ENCODE peak calls at places on chromosomes 3 and 15, in eight cellular contexts. One of them, this sample, is unnamed.

GRCh38 chr3:69422751-69423150 is 36.9 kb upstream of the FRMD4B start:
- DNase-seq in choroid plexus epithelial cell: peak
- DNase-seq in endothelial cell: no peak
- DNase-seq in uterus: no peak
- DNase-seq in progenitor cell of endocrine pancreas: no peak
- DNase-seq in CD8-positive, alpha-beta T cell: no peak
- DNase-seq in GM10248: no peak
- DNase-seq in HFF-Myc: no peak
- DNase-seq in this sample: no peak

GRCh38 chr15:39592500-39592899 is 11.6 kb downstream of the THBS1 start:
- DNase-seq in CD8-positive, alpha-beta T cell: no peak
- DNase-seq in progenitor cell of endocrine pancreas: no peak
- DNase-seq in choroid plexus epithelial cell: no peak
- DNase-seq in HFF-Myc: no peak
- DNase-seq in uterus: no peak
- DNase-seq in endothelial cell: no peak
- DNase-seq in GM10248: no peak
- DNase-seq in this sample: no peak

GRCh38 chr15:70091649-70092461 is 5.9 kb downstream of the TLE3 start:
- DNase-seq in HFF-Myc: no peak
- DNase-seq in uterus: no peak
- DNase-seq in progenitor cell of endocrine pancreas: no peak
- DNase-seq in choroid plexus epithelial cell: peak
- DNase-seq in CD8-positive, alpha-beta T cell: no peak
- DNase-seq in endothelial cell: no peak
- DNase-seq in GM10248: no peak
- DNase-seq in this sample: no peak

GRCh38 chr15:28096720-28097431 is 2.2 kb downstream of the OCA2 start:
- DNase-seq in choroid plexus epithelial cell: no peak
- DNase-seq in CD8-positive, alpha-beta T cell: no peak
- DNase-seq in GM10248: no peak
- DNase-seq in progenitor cell of endocrine pancreas: peak
- DNase-seq in HFF-Myc: no peak
- DNase-seq in uterus: no peak
- DNase-seq in endothelial cell: no peak
- DNase-seq in this sample: no peak

GRCh38 chr3:158313344-158313927 is 203.5 kb downstream of the RSRC1 start:
- DNase-seq in endothelial cell: no peak
- DNase-seq in GM10248: peak
- DNase-seq in uterus: no peak
- DNase-seq in progenitor cell of endocrine pancreas: no peak
- DNase-seq in HFF-Myc: no peak
- DNase-seq in choroid plexus epithelial cell: peak
- DNase-seq in CD8-positive, alpha-beta T cell: no peak
- DNase-seq in this sample: no peak

GRCh38 chr15:65338366-65338765 is 33.9 kb downstream of the RNU5B-1 start:
- DNase-seq in choroid plexus epithelial cell: no peak
- DNase-seq in GM10248: no peak
- DNase-seq in HFF-Myc: no peak
- DNase-seq in endothelial cell: no peak
- DNase-seq in CD8-positive, alpha-beta T cell: no peak
- DNase-seq in uterus: no peak
- DNase-seq in progenitor cell of endocrine pancreas: no peak
- DNase-seq in this sample: no peak

GRCh38 chr3:131361464-131362421 is 19.8 kb upstream of the NUDT16 start:
- DNase-seq in endothelial cell: peak
- DNase-seq in choroid plexus epithelial cell: peak
- DNase-seq in HFF-Myc: no peak
- DNase-seq in progenitor cell of endocrine pancreas: peak
- DNase-seq in uterus: peak
- DNase-seq in GM10248: peak
- DNase-seq in CD8-positive, alpha-beta T cell: no peak
- DNase-seq in this sample: peak

GRCh38 chr3:147408180-147409105 is 722 bp upstream of the ZIC1 start:
- DNase-seq in CD8-positive, alpha-beta T cell: no peak
- DNase-seq in HFF-Myc: no peak
- DNase-seq in uterus: no peak
- DNase-seq in choroid plexus epithelial cell: peak
- DNase-seq in endothelial cell: no peak
- DNase-seq in GM10248: no peak
- DNase-seq in progenitor cell of endocrine pancreas: no peak
- DNase-seq in this sample: no peak

GRCh38 chr3:170703121-170703588 is 117.3 kb upstream of the SLC7A14 start:
- DNase-seq in endothelial cell: no peak
- DNase-seq in GM10248: no peak
- DNase-seq in choroid plexus epithelial cell: peak
- DNase-seq in uterus: no peak
- DNase-seq in progenitor cell of endocrine pancreas: no peak
- DNase-seq in HFF-Myc: peak
- DNase-seq in CD8-positive, alpha-beta T cell: no peak
- DNase-seq in this sample: no peak

GRCh38 chr3:134374791-134375541 is 719 bp upstream of the AMOTL2 start:
- DNase-seq in CD8-positive, alpha-beta T cell: no peak
- DNase-seq in uterus: peak
- DNase-seq in choroid plexus epithelial cell: peak
- DNase-seq in endothelial cell: no peak
- DNase-seq in GM10248: no peak
- DNase-seq in HFF-Myc: no peak
- DNase-seq in progenitor cell of endocrine pancreas: no peak
- DNase-seq in this sample: no peak

GRCh38 chr3:19972056-19972455 is 25.2 kb downstream of the RAB5A start:
- DNase-seq in choroid plexus epithelial cell: peak
- DNase-seq in GM10248: no peak
- DNase-seq in uterus: no peak
- DNase-seq in progenitor cell of endocrine pancreas: no peak
- DNase-seq in HFF-Myc: no peak
- DNase-seq in endothelial cell: no peak
- DNase-seq in CD8-positive, alpha-beta T cell: no peak
- DNase-seq in this sample: no peak

GRCh38 chr3:169563775-169564059 is 99.8 kb downstream of the MECOM start:
- DNase-seq in progenitor cell of endocrine pancreas: no peak
- DNase-seq in endothelial cell: no peak
- DNase-seq in uterus: no peak
- DNase-seq in GM10248: no peak
- DNase-seq in HFF-Myc: no peak
- DNase-seq in choroid plexus epithelial cell: no peak
- DNase-seq in CD8-positive, alpha-beta T cell: no peak
- DNase-seq in this sample: no peak

GRCh38 chr3:134350861-134351311 is 23.4 kb downstream of the AMOTL2 start:
- DNase-seq in progenitor cell of endocrine pancreas: no peak
- DNase-seq in choroid plexus epithelial cell: no peak
- DNase-seq in GM10248: no peak
- DNase-seq in HFF-Myc: no peak
- DNase-seq in uterus: peak
- DNase-seq in endothelial cell: no peak
- DNase-seq in CD8-positive, alpha-beta T cell: no peak
- DNase-seq in this sample: no peak

GRCh38 chr3:179882322-179882721 is 154.4 kb downstream of the PEX5L start:
- DNase-seq in progenitor cell of endocrine pancreas: no peak
- DNase-seq in CD8-positive, alpha-beta T cell: no peak
- DNase-seq in GM10248: peak
- DNase-seq in endothelial cell: no peak
- DNase-seq in uterus: no peak
- DNase-seq in choroid plexus epithelial cell: peak
- DNase-seq in HFF-Myc: no peak
- DNase-seq in this sample: peak

GRCh38 chr3:195453236-195453635 is 10.4 kb upstream of the ACAP2 start:
- DNase-seq in CD8-positive, alpha-beta T cell: no peak
- DNase-seq in uterus: no peak
- DNase-seq in progenitor cell of endocrine pancreas: no peak
- DNase-seq in HFF-Myc: no peak
- DNase-seq in choroid plexus epithelial cell: no peak
- DNase-seq in endothelial cell: no peak
- DNase-seq in GM10248: no peak
- DNase-seq in this sample: no peak

GRCh38 chr15:69574506-69574905 is 121.9 kb downstream of the RPLP1 start:
- DNase-seq in uterus: no peak
- DNase-seq in HFF-Myc: no peak
- DNase-seq in GM10248: no peak
- DNase-seq in choroid plexus epithelial cell: no peak
- DNase-seq in progenitor cell of endocrine pancreas: no peak
- DNase-seq in endothelial cell: no peak
- DNase-seq in CD8-positive, alpha-beta T cell: no peak
- DNase-seq in this sample: no peak

GRCh38 chr3:155325263-155325835 is 31.9 kb upstream of the STRIT1 start:
- DNase-seq in endothelial cell: no peak
- DNase-seq in uterus: no peak
- DNase-seq in choroid plexus epithelial cell: peak
- DNase-seq in GM10248: no peak
- DNase-seq in HFF-Myc: no peak
- DNase-seq in progenitor cell of endocrine pancreas: no peak
- DNase-seq in CD8-positive, alpha-beta T cell: no peak
- DNase-seq in this sample: no peak
- TF ChIP-seq CTCF in endothelial cell: no peak
- TF ChIP-seq CTCF in uterus: no peak
- TF ChIP-seq CTCF in choroid plexus epithelial cell: peak
- TF ChIP-seq CTCF in GM10248: no peak
- TF ChIP-seq CTCF in HFF-Myc: peak
- TF ChIP-seq CTCF in progenitor cell of endocrine pancreas: no peak
- TF ChIP-seq CTCF in CD8-positive, alpha-beta T cell: no peak
- TF ChIP-seq CTCF in this sample: no peak

GRCh38 chr3:10400749-10401495 is 80.0 kb upstream of the SEC13 start:
- DNase-seq in endothelial cell: no peak
- DNase-seq in progenitor cell of endocrine pancreas: no peak
- DNase-seq in CD8-positive, alpha-beta T cell: no peak
- DNase-seq in uterus: no peak
- DNase-seq in GM10248: no peak
- DNase-seq in HFF-Myc: no peak
- DNase-seq in choroid plexus epithelial cell: no peak
- DNase-seq in this sample: no peak

GRCh38 chr3:10398341-10398740 is 77.4 kb upstream of the SEC13 start:
- DNase-seq in progenitor cell of endocrine pancreas: no peak
- DNase-seq in HFF-Myc: no peak
- DNase-seq in choroid plexus epithelial cell: peak
- DNase-seq in CD8-positive, alpha-beta T cell: no peak
- DNase-seq in uterus: no peak
- DNase-seq in endothelial cell: no peak
- DNase-seq in GM10248: no peak
- DNase-seq in this sample: no peak

GRCh38 chr3:10399634-10400033 is 78.7 kb upstream of the SEC13 start:
- DNase-seq in endothelial cell: no peak
- DNase-seq in uterus: no peak
- DNase-seq in progenitor cell of endocrine pancreas: no peak
- DNase-seq in HFF-Myc: no peak
- DNase-seq in choroid plexus epithelial cell: no peak
- DNase-seq in CD8-positive, alpha-beta T cell: no peak
- DNase-seq in GM10248: no peak
- DNase-seq in this sample: no peak

GRCh38 chr3:10401990-10402761 is 81.3 kb upstream of the SEC13 start:
- DNase-seq in choroid plexus epithelial cell: no peak
- DNase-seq in GM10248: no peak
- DNase-seq in progenitor cell of endocrine pancreas: no peak
- DNase-seq in endothelial cell: no peak
- DNase-seq in HFF-Myc: no peak
- DNase-seq in uterus: no peak
- DNase-seq in CD8-positive, alpha-beta T cell: no peak
- DNase-seq in this sample: no peak

DNA sequence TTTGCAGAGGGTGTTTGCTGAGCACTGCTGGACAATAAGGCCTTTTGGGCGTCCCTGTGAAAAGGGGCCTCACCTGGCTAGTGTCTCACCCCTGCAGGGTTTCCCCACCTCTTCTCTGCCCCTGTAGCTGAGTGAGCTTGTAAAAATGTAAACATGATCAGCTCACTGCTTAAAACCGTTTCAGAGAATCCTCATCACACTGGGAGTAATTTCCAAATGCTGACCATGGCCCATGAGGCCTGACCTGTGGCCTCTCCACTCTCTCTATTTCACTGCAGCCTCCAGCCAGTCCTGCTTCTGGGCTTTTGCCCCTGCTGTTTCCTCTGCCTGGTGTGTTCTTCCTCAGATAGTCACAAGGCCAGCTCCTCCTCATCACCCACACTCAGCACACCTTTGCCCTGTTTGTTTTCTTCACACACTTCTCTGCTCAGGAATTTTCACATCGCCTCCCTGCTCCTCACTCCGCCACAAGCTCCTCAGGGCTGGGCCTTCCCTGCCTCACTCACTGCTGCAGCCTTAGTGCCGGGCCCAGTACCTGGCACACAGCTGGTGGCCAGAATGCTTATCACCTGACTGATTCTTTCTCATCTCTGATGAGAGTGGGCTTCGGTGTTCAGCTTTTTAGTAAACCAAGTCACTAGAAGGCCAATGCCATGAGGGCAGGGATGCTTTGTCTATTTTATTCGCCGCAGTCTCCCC is 79.3 kb upstream of the SEC13 start:
- DNase-seq in GM10248: no peak
- DNase-seq in choroid plexus epithelial cell: peak
- DNase-seq in progenitor cell of endocrine pancreas: no peak
- DNase-seq in CD8-positive, alpha-beta T cell: no peak
- DNase-seq in endothelial cell: no peak
- DNase-seq in HFF-Myc: no peak
- DNase-seq in uterus: no peak
- DNase-seq in this sample: no peak
- TF ChIP-seq CTCF in GM10248: no peak
- TF ChIP-seq CTCF in choroid plexus epithelial cell: no peak
- TF ChIP-seq CTCF in progenitor cell of endocrine pancreas: peak
- TF ChIP-seq CTCF in CD8-positive, alpha-beta T cell: no peak
- TF ChIP-seq CTCF in endothelial cell: no peak
- TF ChIP-seq CTCF in HFF-Myc: no peak
- TF ChIP-seq CTCF in uterus: no peak
- TF ChIP-seq CTCF in this sample: no peak

GRCh38 chr15:75532413-75533250 is 46.5 kb downstream of the PTPN9 start:
- DNase-seq in HFF-Myc: peak
- DNase-seq in CD8-positive, alpha-beta T cell: no peak
- DNase-seq in endothelial cell: peak
- DNase-seq in uterus: peak
- DNase-seq in GM10248: no peak
- DNase-seq in choroid plexus epithelial cell: peak
- DNase-seq in progenitor cell of endocrine pancreas: peak
- DNase-seq in this sample: no peak
- TF ChIP-seq CTCF in HFF-Myc: peak
- TF ChIP-seq CTCF in CD8-positive, alpha-beta T cell: no peak
- TF ChIP-seq CTCF in endothelial cell: peak
- TF ChIP-seq CTCF in uterus: peak
- TF ChIP-seq CTCF in GM10248: peak
- TF ChIP-seq CTCF in choroid plexus epithelial cell: peak
- TF ChIP-seq CTCF in progenitor cell of endocrine pancreas: peak
- TF ChIP-seq CTCF in this sample: peak

DNA sequence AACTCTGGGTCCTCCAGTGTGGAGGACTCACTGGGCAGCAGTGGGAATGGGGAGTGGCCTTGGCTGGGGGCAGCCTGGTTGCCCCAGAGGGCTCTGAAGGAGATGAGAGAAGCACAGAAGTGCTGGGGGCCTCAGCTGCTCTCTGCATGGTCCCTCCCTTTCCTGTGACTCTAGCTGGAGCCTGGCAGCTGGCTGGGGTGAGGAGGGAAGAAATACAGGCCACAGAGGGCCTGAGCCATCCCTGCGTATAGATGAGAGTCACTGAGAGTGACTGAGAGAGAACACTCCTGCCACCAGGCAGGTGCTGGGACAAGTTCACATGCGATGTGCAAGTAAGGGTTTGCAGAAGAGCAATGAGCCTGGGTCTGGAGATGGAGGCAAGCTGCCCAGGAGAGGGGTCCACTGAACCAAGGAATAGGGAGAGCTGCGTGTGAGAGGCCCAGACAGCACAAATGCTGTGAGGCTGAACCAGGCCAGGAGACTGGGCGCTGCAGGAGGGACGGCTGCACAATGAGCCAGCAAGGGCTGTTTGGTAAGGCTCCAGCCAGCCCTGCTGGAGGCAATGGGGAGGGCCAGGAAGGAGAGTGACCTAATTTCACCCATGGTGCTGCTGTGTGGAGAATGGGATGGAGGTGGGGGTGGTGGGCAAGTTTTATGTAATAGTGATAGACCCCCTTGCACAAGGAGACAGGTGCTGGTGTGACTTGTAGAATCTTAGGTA is 87.2 kb downstream of the CLSTN2 start:
- DNase-seq in GM10248: no peak
- DNase-seq in endothelial cell: no peak
- DNase-seq in progenitor cell of endocrine pancreas: no peak
- DNase-seq in uterus: peak
- DNase-seq in CD8-positive, alpha-beta T cell: no peak
- DNase-seq in choroid plexus epithelial cell: peak
- DNase-seq in HFF-Myc: no peak
- DNase-seq in this sample: no peak
- TF ChIP-seq CTCF in GM10248: no peak
- TF ChIP-seq CTCF in endothelial cell: no peak
- TF ChIP-seq CTCF in progenitor cell of endocrine pancreas: no peak
- TF ChIP-seq CTCF in uterus: no peak
- TF ChIP-seq CTCF in CD8-positive, alpha-beta T cell: no peak
- TF ChIP-seq CTCF in choroid plexus epithelial cell: no peak
- TF ChIP-seq CTCF in HFF-Myc: no peak
- TF ChIP-seq CTCF in this sample: no peak

This sample was measured in GM13976.